ENCODE peak calls at places on chromosomes 16 and 17, in four cellular contexts. One of them, this sample, is unnamed.

GRCh38 chr16:70561623-70562022 is 38.0 kb downstream of the SF3B3 start:
- DNase-seq in vagina: no peak
- DNase-seq in AG10803: no peak
- DNase-seq in stimulated activated CD4-positive, alpha-beta T cell treated with anti-CD3 and anti-CD28 coated beads, Interleukin-1b, Interleukin-23, amount 100 ng/mL, for 1 hour: no peak
- DNase-seq in this sample: no peak

GRCh38 chr17:34651267-34651955 is 72.0 kb downstream of the TMEM132E start:
- DNase-seq in vagina: no peak
- DNase-seq in AG10803: no peak
- DNase-seq in stimulated activated CD4-positive, alpha-beta T cell treated with anti-CD3 and anti-CD28 coated beads, Interleukin-1b, Interleukin-23, amount 100 ng/mL, for 1 hour: no peak
- DNase-seq in this sample: no peak

GRCh38 chr17:40093580-40094201 is 6.7 kb downstream of the NR1D1 start:
- DNase-seq in vagina: peak
- DNase-seq in AG10803: no peak
- DNase-seq in stimulated activated CD4-positive, alpha-beta T cell treated with anti-CD3 and anti-CD28 coated beads, Interleukin-1b, Interleukin-23, amount 100 ng/mL, for 1 hour: no peak
- DNase-seq in this sample: no peak

GRCh38 chr16:82636958-82637357 is 10.2 kb downstream of the CDH13 start:
- DNase-seq in vagina: no peak
- DNase-seq in AG10803: no peak
- DNase-seq in stimulated activated CD4-positive, alpha-beta T cell treated with anti-CD3 and anti-CD28 coated beads, Interleukin-1b, Interleukin-23, amount 100 ng/mL, for 1 hour: no peak
- DNase-seq in this sample: no peak

GRCh38 chr16:15749985-15750384 is 99.9 kb downstream of the NDE1 start:
- DNase-seq in vagina: no peak
- DNase-seq in AG10803: no peak
- DNase-seq in stimulated activated CD4-positive, alpha-beta T cell treated with anti-CD3 and anti-CD28 coated beads, Interleukin-1b, Interleukin-23, amount 100 ng/mL, for 1 hour: no peak
- DNase-seq in this sample: no peak

GRCh38 chr17:49388290-49388640 is 26.2 kb upstream of the ZNF652 start:
- DNase-seq in vagina: no peak
- DNase-seq in AG10803: no peak
- DNase-seq in stimulated activated CD4-positive, alpha-beta T cell treated with anti-CD3 and anti-CD28 coated beads, Interleukin-1b, Interleukin-23, amount 100 ng/mL, for 1 hour: no peak
- DNase-seq in this sample: no peak

GRCh38 chr17:78128616-78129384 is at the start of gene TMC6:
- DNase-seq in vagina: no peak
- DNase-seq in AG10803: no peak
- DNase-seq in stimulated activated CD4-positive, alpha-beta T cell treated with anti-CD3 and anti-CD28 coated beads, Interleukin-1b, Interleukin-23, amount 100 ng/mL, for 1 hour: no peak
- DNase-seq in this sample: no peak

GRCh38 chr17:8350339-8350738 is 10.7 kb downstream of the ODF4 start:
- DNase-seq in vagina: no peak
- DNase-seq in AG10803: no peak
- DNase-seq in stimulated activated CD4-positive, alpha-beta T cell treated with anti-CD3 and anti-CD28 coated beads, Interleukin-1b, Interleukin-23, amount 100 ng/mL, for 1 hour: no peak
- DNase-seq in this sample: no peak

GRCh38 chr16:76241735-76242134 is 35.5 kb upstream of the CNTNAP4 start:
- DNase-seq in vagina: no peak
- DNase-seq in AG10803: no peak
- DNase-seq in stimulated activated CD4-positive, alpha-beta T cell treated with anti-CD3 and anti-CD28 coated beads, Interleukin-1b, Interleukin-23, amount 100 ng/mL, for 1 hour: no peak
- DNase-seq in this sample: no peak

GRCh38 chr17:28369684-28370034 is 448 bp downstream of the VTN start:
- DNase-seq in vagina: no peak
- DNase-seq in AG10803: no peak
- DNase-seq in stimulated activated CD4-positive, alpha-beta T cell treated with anti-CD3 and anti-CD28 coated beads, Interleukin-1b, Interleukin-23, amount 100 ng/mL, for 1 hour: no peak
- DNase-seq in this sample: no peak

GRCh38 chr16:85615852-85616607 is 2.9 kb downstream of the GSE1 start:
- DNase-seq in vagina: no peak
- DNase-seq in AG10803: peak
- DNase-seq in stimulated activated CD4-positive, alpha-beta T cell treated with anti-CD3 and anti-CD28 coated beads, Interleukin-1b, Interleukin-23, amount 100 ng/mL, for 1 hour: peak
- DNase-seq in this sample: no peak

GRCh38 chr17:61492759-61493526 is 40.7 kb downstream of the TBX4 start:
- DNase-seq in vagina: no peak
- DNase-seq in AG10803: peak
- DNase-seq in stimulated activated CD4-positive, alpha-beta T cell treated with anti-CD3 and anti-CD28 coated beads, Interleukin-1b, Interleukin-23, amount 100 ng/mL, for 1 hour: no peak
- DNase-seq in this sample: no peak

GRCh38 chr17:391850-392249 is 39.2 kb upstream of the RPH3AL start:
- DNase-seq in vagina: no peak
- DNase-seq in AG10803: no peak
- DNase-seq in stimulated activated CD4-positive, alpha-beta T cell treated with anti-CD3 and anti-CD28 coated beads, Interleukin-1b, Interleukin-23, amount 100 ng/mL, for 1 hour: no peak
- DNase-seq in this sample: no peak

GRCh38 chr16:84098939-84099338 is 17.8 kb downstream of the MBTPS1 start:
- DNase-seq in vagina: no peak
- DNase-seq in AG10803: no peak
- DNase-seq in stimulated activated CD4-positive, alpha-beta T cell treated with anti-CD3 and anti-CD28 coated beads, Interleukin-1b, Interleukin-23, amount 100 ng/mL, for 1 hour: no peak
- DNase-seq in this sample: no peak

GRCh38 chr17:81712468-81713003 is 452 bp downstream of the SLC25A10 start:
- DNase-seq in vagina: no peak
- DNase-seq in AG10803: peak
- DNase-seq in stimulated activated CD4-positive, alpha-beta T cell treated with anti-CD3 and anti-CD28 coated beads, Interleukin-1b, Interleukin-23, amount 100 ng/mL, for 1 hour: no peak
- DNase-seq in this sample: no peak

GRCh38 chr17:19940722-19941464 is 36.7 kb downstream of the AKAP10 start:
- DNase-seq in vagina: no peak
- DNase-seq in AG10803: peak
- DNase-seq in stimulated activated CD4-positive, alpha-beta T cell treated with anti-CD3 and anti-CD28 coated beads, Interleukin-1b, Interleukin-23, amount 100 ng/mL, for 1 hour: no peak
- DNase-seq in this sample: no peak

GRCh38 chr17:53135969-53136368 is 686.8 kb upstream of the KIF2B start:
- DNase-seq in vagina: no peak
- DNase-seq in AG10803: no peak
- DNase-seq in stimulated activated CD4-positive, alpha-beta T cell treated with anti-CD3 and anti-CD28 coated beads, Interleukin-1b, Interleukin-23, amount 100 ng/mL, for 1 hour: no peak
- DNase-seq in this sample: no peak

GRCh38 chr17:1271020-1271423 is 778 bp downstream of the BHLHA9 start:
- DNase-seq in vagina: no peak
- DNase-seq in AG10803: no peak
- DNase-seq in stimulated activated CD4-positive, alpha-beta T cell treated with anti-CD3 and anti-CD28 coated beads, Interleukin-1b, Interleukin-23, amount 100 ng/mL, for 1 hour: no peak
- DNase-seq in this sample: no peak

GRCh38 chr16:77794586-77794985 is 6.2 kb downstream of the VAT1L start:
- DNase-seq in vagina: no peak
- DNase-seq in AG10803: peak
- DNase-seq in stimulated activated CD4-positive, alpha-beta T cell treated with anti-CD3 and anti-CD28 coated beads, Interleukin-1b, Interleukin-23, amount 100 ng/mL, for 1 hour: no peak
- DNase-seq in this sample: no peak

GRCh38 chr17:68599091-68599872 is 1.9 kb downstream of the FAM20A start:
- DNase-seq in vagina: no peak
- DNase-seq in AG10803: peak
- DNase-seq in stimulated activated CD4-positive, alpha-beta T cell treated with anti-CD3 and anti-CD28 coated beads, Interleukin-1b, Interleukin-23, amount 100 ng/mL, for 1 hour: no peak
- DNase-seq in this sample: no peak

GRCh38 chr17:6654816-6655731 is 3.5 kb downstream of the C17orf100 start:
- DNase-seq in vagina: no peak
- DNase-seq in AG10803: no peak
- DNase-seq in stimulated activated CD4-positive, alpha-beta T cell treated with anti-CD3 and anti-CD28 coated beads, Interleukin-1b, Interleukin-23, amount 100 ng/mL, for 1 hour: no peak
- DNase-seq in this sample: no peak

GRCh38 chr17:29590261-29590978 is 972 bp upstream of the GIT1 start:
- DNase-seq in vagina: no peak
- DNase-seq in AG10803: peak
- DNase-seq in stimulated activated CD4-positive, alpha-beta T cell treated with anti-CD3 and anti-CD28 coated beads, Interleukin-1b, Interleukin-23, amount 100 ng/mL, for 1 hour: no peak
- DNase-seq in this sample: no peak

GRCh38 chr16:9256196-9256595 is 164.8 kb downstream of the HAPSTR1 start:
- DNase-seq in vagina: no peak
- DNase-seq in AG10803: no peak
- DNase-seq in stimulated activated CD4-positive, alpha-beta T cell treated with anti-CD3 and anti-CD28 coated beads, Interleukin-1b, Interleukin-23, amount 100 ng/mL, for 1 hour: peak
- DNase-seq in this sample: no peak

GRCh38 chr17:61402978-61403845 is 3.6 kb downstream of the TBX2 start:
- DNase-seq in vagina: no peak
- DNase-seq in AG10803: no peak
- DNase-seq in stimulated activated CD4-positive, alpha-beta T cell treated with anti-CD3 and anti-CD28 coated beads, Interleukin-1b, Interleukin-23, amount 100 ng/mL, for 1 hour: no peak
- DNase-seq in this sample: no peak

GRCh38 chr16:87200637-87201036 is 116.6 kb downstream of the C16orf95 start:
- DNase-seq in vagina: no peak
- DNase-seq in AG10803: no peak
- DNase-seq in stimulated activated CD4-positive, alpha-beta T cell treated with anti-CD3 and anti-CD28 coated beads, Interleukin-1b, Interleukin-23, amount 100 ng/mL, for 1 hour: no peak
- DNase-seq in this sample: no peak

GRCh38 chr17:32688221-32688620 is 188.7 kb downstream of the MYO1D start:
- DNase-seq in vagina: no peak
- DNase-seq in AG10803: no peak
- DNase-seq in stimulated activated CD4-positive, alpha-beta T cell treated with anti-CD3 and anti-CD28 coated beads, Interleukin-1b, Interleukin-23, amount 100 ng/mL, for 1 hour: no peak
- DNase-seq in this sample: no peak

GRCh38 chr16:568401-569258 is 1.1 kb upstream of the PIGQ start:
- DNase-seq in vagina: no peak
- DNase-seq in AG10803: no peak
- DNase-seq in stimulated activated CD4-positive, alpha-beta T cell treated with anti-CD3 and anti-CD28 coated beads, Interleukin-1b, Interleukin-23, amount 100 ng/mL, for 1 hour: no peak
- DNase-seq in this sample: no peak

GRCh38 chr17:60188727-60189126 is 39.0 kb downstream of the CA4 start:
- DNase-seq in vagina: no peak
- DNase-seq in AG10803: no peak
- DNase-seq in stimulated activated CD4-positive, alpha-beta T cell treated with anti-CD3 and anti-CD28 coated beads, Interleukin-1b, Interleukin-23, amount 100 ng/mL, for 1 hour: no peak
- DNase-seq in this sample: no peak

GRCh38 chr16:78507576-78507975 is 408.1 kb downstream of the WWOX start:
- DNase-seq in vagina: no peak
- DNase-seq in AG10803: no peak
- DNase-seq in stimulated activated CD4-positive, alpha-beta T cell treated with anti-CD3 and anti-CD28 coated beads, Interleukin-1b, Interleukin-23, amount 100 ng/mL, for 1 hour: no peak
- DNase-seq in this sample: no peak

GRCh38 chr17:31111183-31111582 is 16.4 kb downstream of the NF1 start:
- DNase-seq in vagina: no peak
- DNase-seq in AG10803: no peak
- DNase-seq in stimulated activated CD4-positive, alpha-beta T cell treated with anti-CD3 and anti-CD28 coated beads, Interleukin-1b, Interleukin-23, amount 100 ng/mL, for 1 hour: no peak
- DNase-seq in this sample: no peak

GRCh38 chr16:87499189-87499486 is 6.3 kb upstream of the ZCCHC14 start:
- DNase-seq in vagina: no peak
- DNase-seq in AG10803: peak
- DNase-seq in stimulated activated CD4-positive, alpha-beta T cell treated with anti-CD3 and anti-CD28 coated beads, Interleukin-1b, Interleukin-23, amount 100 ng/mL, for 1 hour: no peak
- DNase-seq in this sample: no peak

GRCh38 chr17:51124641-51125503 is 4.2 kb upstream of the SPAG9 start:
- DNase-seq in vagina: no peak
- DNase-seq in AG10803: no peak
- DNase-seq in stimulated activated CD4-positive, alpha-beta T cell treated with anti-CD3 and anti-CD28 coated beads, Interleukin-1b, Interleukin-23, amount 100 ng/mL, for 1 hour: no peak
- DNase-seq in this sample: no peak

This sample was measured in NCI-H1048.